ENCODE peak calls at places on chromosomes 11 and 22, in nine cellular contexts. R, J, A, W, G, E, B, Q and S are unnamed samples.

GRCh38 chr11:36150986-36151385 is 138.2 kb downstream of the COMMD9 start:
- DNase-seq in R (no peak), W (no peak), G (no peak), J (no peak), Q (no peak), E (no peak), B (no peak), A (no peak), S (no peak)

GRCh38 chr11:64809781-64810241 is 540 bp downstream of the MEN1 start:
- DNase-seq in R (no peak), E (no peak), J (peak), W (no peak), G (no peak), B (no peak), A (no peak), Q (peak), S (no peak)

GRCh38 chr11:83456075-83456474 is 169.9 kb upstream of the CCDC90B start:
- DNase-seq in J (peak), G (no peak), W (no peak), Q (peak), A (no peak), E (no peak), R (peak), B (no peak), S (no peak)

GRCh38 chr22:42356547-42356946 is 75.7 kb downstream of the NFAM1 start:
- DNase-seq in E (no peak), B (no peak), R (no peak), A (no peak), W (no peak), Q (no peak), G (peak), J (peak), S (no peak)

GRCh38 chr11:68213555-68214172 is 568 bp upstream of the KMT5B start:
- DNase-seq in G (peak), J (peak), W (peak), A (peak), E (peak), R (peak), Q (peak), B (peak), S (peak)

GRCh38 chr11:71311176-71311925 is 59.0 kb upstream of the SHANK2 start:
- DNase-seq in Q (no peak), B (no peak), R (no peak), E (no peak), J (no peak), G (no peak), A (no peak), W (no peak), S (no peak)

GRCh38 chr11:75476716-75477613 is 44.0 kb upstream of the KLHL35 start:
- DNase-seq in W (no peak), E (no peak), Q (no peak), J (no peak), A (no peak), R (no peak), B (no peak), G (no peak), S (no peak)

GRCh38 chr11:65041206-65042035 is at the start of gene SAC3D1:
- DNase-seq in E (no peak), B (peak), J (no peak), W (no peak), R (peak), Q (peak), G (no peak), A (no peak), S (peak)

GRCh38 chr22:39012525-39013516 is 1.2 kb upstream of the APOBEC3C start:
- DNase-seq in G (no peak), Q (no peak), J (no peak), E (no peak), R (no peak), A (no peak), B (no peak), W (no peak), S (no peak)

GRCh38 chr22:19648419-19648929 is 65.8 kb upstream of the SEPTIN5 start:
- DNase-seq in E (no peak), A (no peak), Q (peak), W (peak), R (no peak), B (no peak), J (no peak), G (no peak), S (no peak)